ENCODE peak calls at places on chromosomes 5 and 9, in six cellular contexts. P, Y, Z, N, W and T are unnamed samples.

GRCh38 chr9:2018764-2019548 is 3.8 kb downstream of the SMARCA2 start:
- DNase-seq in P (no peak), Y (no peak), Z (no peak), N (no peak), W (no peak), T (no peak)

GRCh38 chr5:167912944-167913343 is 378.5 kb upstream of the WWC1 start:
- DNase-seq in P (no peak), Y (no peak), Z (no peak), N (no peak), W (no peak), T (no peak)

GRCh38 chr5:95081500-95082355 is 203.2 kb downstream of the MCTP1 start:
- DNase-seq in P (no peak), Y (peak), Z (no peak), N (peak), W (no peak), T (peak)

GRCh38 chr5:15899481-15899880 is 280.1 kb downstream of the MARCHF11 start:
- DNase-seq in P (no peak), Y (no peak), Z (no peak), N (no peak), W (no peak), T (no peak)

GRCh38 chr5:51960617-51961115 is 577.4 kb downstream of the ISL1 start:
- DNase-seq in P (no peak), Y (no peak), Z (no peak), N (no peak), W (peak), T (no peak)

GRCh38 chr5:142186821-142187594 is 78.4 kb downstream of the NDFIP1 start:
- DNase-seq in P (no peak), Y (no peak), Z (no peak), N (no peak), W (no peak), T (no peak)

GRCh38 chr9:79572032-79572890 is 496 bp downstream of the TLE4 start:
- DNase-seq in P (peak), Y (peak), Z (no peak), N (no peak), W (no peak), T (peak)

GRCh38 chr5:179549973-179550510 is 312 bp upstream of the RUFY1 start:
- DNase-seq in P (no peak), Y (no peak), Z (no peak), N (no peak), W (no peak), T (no peak)

GRCh38 chr9:88973281-88974045 is 17.8 kb upstream of the S1PR3 start:
- DNase-seq in P (peak), Y (no peak), Z (no peak), N (no peak), W (no peak), T (no peak)

GRCh38 chr5:135222171-135222681 is 176.8 kb downstream of the MACROH2A1 start:
- DNase-seq in P (no peak), Y (no peak), Z (no peak), N (no peak), W (no peak), T (no peak)

GRCh38 chr5:168047043-168047668 is 244.3 kb upstream of the WWC1 start:
- DNase-seq in P (peak), Y (no peak), Z (no peak), N (peak), W (peak), T (peak)

GRCh38 chr5:72106922-72107873 is at the start of gene MAP1B:
- DNase-seq in P (peak), Y (peak), Z (no peak), N (peak), W (peak), T (peak)

GRCh38 chr5:43569236-43569635 is 12.4 kb upstream of the PAIP1 start:
- DNase-seq in P (no peak), Y (no peak), Z (no peak), N (no peak), W (no peak), T (no peak)

GRCh38 chr5:74056789-74057164 is 430.8 kb downstream of the ARHGEF28 start:
- DNase-seq in P (no peak), Y (peak), Z (no peak), N (no peak), W (no peak), T (no peak)

GRCh38 chr5:61162832-61163567 is 732 bp upstream of the SMIM15 start:
- DNase-seq in P (peak), Y (no peak), Z (no peak), N (peak), W (peak), T (no peak)

GRCh38 chr9:134593286-134593685 is 48.3 kb upstream of the COL5A1 start:
- DNase-seq in P (no peak), Y (peak), Z (no peak), N (no peak), W (no peak), T (no peak)

GRCh38 chr9:130672466-130672865 is 8.1 kb downstream of the PRDM12 start:
- DNase-seq in P (peak), Y (no peak), Z (no peak), N (no peak), W (no peak), T (no peak)

GRCh38 chr5:130400091-130400490 is 495.8 kb downstream of the CHSY3 start:
- DNase-seq in P (no peak), Y (no peak), Z (no peak), N (no peak), W (no peak), T (no peak)

GRCh38 chr5:57598097-57598496 is 115.5 kb upstream of the ACTBL2 start:
- DNase-seq in P (no peak), Y (no peak), Z (no peak), N (no peak), W (no peak), T (no peak)

GRCh38 chr5:45101146-45101545 is 292.4 kb downstream of the MRPS30 start:
- DNase-seq in P (no peak), Y (no peak), Z (no peak), N (no peak), W (no peak), T (no peak)

GRCh38 chr9:111161015-111161415 is 122.7 kb upstream of the LPAR1 start:
- DNase-seq in P (no peak), Y (no peak), Z (no peak), N (no peak), W (no peak), T (no peak)

GRCh38 chr9:99231708-99232107 is 9.6 kb downstream of the SEC61B start:
- DNase-seq in P (peak), Y (peak), Z (no peak), N (no peak), W (no peak), T (no peak)

GRCh38 chr5:176837707-176838115 is 27.4 kb downstream of the UNC5A start:
- DNase-seq in P (no peak), Y (peak), Z (no peak), N (peak), W (no peak), T (peak)

GRCh38 chr9:34381323-34381722 is 4.6 kb upstream of the MYORG start:
- DNase-seq in P (no peak), Y (peak), Z (no peak), N (peak), W (no peak), T (no peak)

GRCh38 chr5:68436686-68437520 is 221.3 kb downstream of the PIK3R1 start:
- DNase-seq in P (no peak), Y (no peak), Z (no peak), N (no peak), W (no peak), T (no peak)

GRCh38 chr5:59596586-59597348 is 296.8 kb downstream of the PDE4D start:
- DNase-seq in P (no peak), Y (no peak), Z (no peak), N (no peak), W (no peak), T (no peak)

GRCh38 chr5:932151-932627 is 39.5 kb downstream of the TRIP13 start:
- DNase-seq in P (no peak), Y (peak), Z (no peak), N (no peak), W (peak), T (no peak)

GRCh38 chr5:27516437-27516836 is 478.1 kb upstream of the CDH9 start:
- DNase-seq in P (no peak), Y (no peak), Z (no peak), N (no peak), W (no peak), T (no peak)

GRCh38 chr9:136207616-136208015 is 2.7 kb upstream of the LHX3 start:
- DNase-seq in P (no peak), Y (no peak), Z (no peak), N (no peak), W (no peak), T (no peak)

GRCh38 chr5:138824516-138824915 is 50.6 kb downstream of the LRRTM2 start:
- DNase-seq in P (peak), Y (peak), Z (no peak), N (no peak), W (no peak), T (peak)

GRCh38 chr5:136058031-136058971 is 29.5 kb downstream of the TGFBI start:
- DNase-seq in P (no peak), Y (peak), Z (no peak), N (peak), W (no peak), T (peak)

GRCh38 chr9:116959775-116960174 is 272.7 kb downstream of the TRIM32 start:
- DNase-seq in P (peak), Y (peak), Z (no peak), N (no peak), W (peak), T (no peak)